ENCODE peak calls at places on chromosomes 12 and 14, in four cellular contexts. K, D, G and B are unnamed samples. For H3K4me1, the result is how much of the 10 kb centered on the place peaks cover.

GRCh38 chr12:127411981-127412380 is 855.0 kb upstream of the TMEM132C start:
- DNase-seq in G (no peak), K (no peak), D (no peak), B (no peak)

GRCh38 chr14:31118892-31119291 is 88.7 kb downstream of the HECTD1 start:
- DNase-seq in K (no peak), G (peak), D (no peak), B (no peak)

GRCh38 chr12:94994312-94994711 is 9.2 kb downstream of the NDUFA12 start:
- DNase-seq in K (no peak), D (no peak), G (peak), B (no peak)

GRCh38 chr12:27957366-27957765 is 15.2 kb downstream of the PTHLH start:
- DNase-seq in G (no peak), K (no peak), D (no peak), B (no peak)

GRCh38 chr14:58513272-58513671 is 85.8 kb downstream of the KIAA0586 start:
- DNase-seq in K (no peak), D (no peak), G (no peak), B (no peak)

GRCh38 chr14:104436047-104436531 is 143.5 kb upstream of the C14orf180 start:
- DNase-seq in D (no peak), K (peak), G (peak), B (no peak)

GRCh38 chr12:84561362-84561761 is 351.2 kb downstream of the SLC6A15 start:
- DNase-seq in K (no peak), G (no peak), D (no peak), B (no peak)

GRCh38 chr14:37559386-37559785 is 35.7 kb downstream of the FOXA1 start:
- DNase-seq in G (peak), K (peak), D (no peak), B (no peak)

GRCh38 chr12:2064078-2064507 is 11.3 kb downstream of the CACNA1C start:
- DNase-seq in G (peak), K (no peak), D (peak), B (peak)

GRCh38 chr14:92122351-92122677 is 545 bp downstream of the CPSF2 start:
- DNase-seq in K (peak), D (peak), G (peak), B (peak)

GRCh38 chr12:131129839-131130238 is 176.1 kb downstream of the ADGRD1 start:
- DNase-seq in K (no peak), G (no peak), D (no peak), B (no peak)

GRCh38 chr14:29518335-29518734 is 409.3 kb downstream of the PRKD1 start:
- DNase-seq in K (no peak), D (no peak), G (peak), B (peak)

GRCh38 chr14:62329427-62329826 is 567.2 kb downstream of the SNAPC1 start:
- DNase-seq in K (no peak), G (peak), D (no peak), B (no peak)

GRCh38 chr12:91863702-91864101 is 281.9 kb downstream of the BTG1 start:
- DNase-seq in D (no peak), K (no peak), G (no peak), B (no peak)

GRCh38 chr12:91858186-91858585 is 287.5 kb downstream of the BTG1 start:
- DNase-seq in D (no peak), K (no peak), G (no peak), B (no peak)

GRCh38 chr12:91854725-91855124 is 290.9 kb downstream of the BTG1 start:
- DNase-seq in D (no peak), G (no peak), K (no peak), B (no peak)

GRCh38 chr12:91853350-91854127 is 292.1 kb downstream of the BTG1 start:
- DNase-seq in G (no peak), D (no peak), K (no peak), B (no peak)

DNA sequence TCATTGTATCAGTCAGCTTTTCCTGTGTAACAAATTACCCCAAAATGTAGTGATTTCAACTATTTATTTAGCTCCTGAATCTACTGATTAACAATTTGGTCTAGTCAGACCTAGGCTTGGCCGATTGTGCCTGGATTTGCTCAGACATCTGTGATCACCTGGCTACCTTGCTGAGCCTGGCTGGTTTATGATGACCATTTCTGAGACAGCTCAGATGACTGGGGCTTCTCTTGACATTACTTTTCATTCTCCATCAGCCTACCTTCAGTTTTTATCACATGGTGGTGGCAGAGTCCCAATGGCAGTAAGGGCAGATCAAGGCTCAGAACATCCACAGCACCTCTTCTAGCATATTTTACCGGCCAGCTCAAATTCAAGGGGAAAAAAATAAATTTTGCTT is 286.3 kb downstream of the BTG1 start:
- DNase-seq in G (no peak), D (no peak), K (no peak), B (no peak)
- H3K4me1 ChIP-seq in G (under half), D (under half), K (under half), B (under half)

GRCh38 chr12:64494998-64495729 is 43.2 kb downstream of the TBK1 start:
- DNase-seq in G (no peak), D (no peak), K (no peak), B (no peak)
- TF ChIP-seq EZH2 in G (no peak), D (no peak), K (no peak), B (no peak)

DNA sequence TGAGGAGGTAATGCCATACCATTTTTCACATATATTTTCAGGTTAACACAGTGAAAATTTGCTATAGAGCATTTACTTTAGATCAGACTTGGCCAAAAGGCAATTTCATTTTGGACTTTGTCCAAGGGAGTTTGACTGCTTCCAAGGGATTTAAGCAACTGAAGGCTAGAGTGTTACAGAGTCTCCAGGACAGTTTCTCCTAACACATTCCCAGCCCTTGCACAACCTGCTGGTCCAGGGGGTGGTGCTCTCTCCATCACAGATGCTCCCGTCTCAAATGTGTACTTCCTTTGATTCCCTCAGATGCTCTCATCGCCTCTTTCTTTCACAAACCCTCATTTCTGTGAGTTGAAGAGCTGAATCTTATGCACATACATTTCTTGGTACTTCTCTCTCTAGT is 143.1 kb downstream of the TPH2 start:
- DNase-seq in G (no peak), D (no peak), K (peak), B (peak)
- TF ChIP-seq CTCF in G (no peak), D (no peak), K (peak), B (no peak)

GRCh38 chr14:74574706-74575105 is 37.3 kb downstream of the LTBP2 start:
- DNase-seq in K (no peak), G (no peak), D (no peak), B (no peak)

GRCh38 chr14:74572829-74573360 is 39.1 kb downstream of the LTBP2 start:
- DNase-seq in D (no peak), K (no peak), G (peak), B (no peak)

GRCh38 chr14:74575507-74575906 is 36.5 kb downstream of the LTBP2 start:
- DNase-seq in D (no peak), G (no peak), K (no peak), B (no peak)

GRCh38 chr14:74573421-74574091 is 38.5 kb downstream of the LTBP2 start:
- DNase-seq in K (peak), D (no peak), G (peak), B (no peak)

GRCh38 chr14:74574092-74574438 is 38.0 kb downstream of the LTBP2 start:
- DNase-seq in G (peak), K (no peak), D (no peak), B (no peak)
- H3K4me1 ChIP-seq in G (half or more), K (under half), D (under half), B (under half)

DNA sequence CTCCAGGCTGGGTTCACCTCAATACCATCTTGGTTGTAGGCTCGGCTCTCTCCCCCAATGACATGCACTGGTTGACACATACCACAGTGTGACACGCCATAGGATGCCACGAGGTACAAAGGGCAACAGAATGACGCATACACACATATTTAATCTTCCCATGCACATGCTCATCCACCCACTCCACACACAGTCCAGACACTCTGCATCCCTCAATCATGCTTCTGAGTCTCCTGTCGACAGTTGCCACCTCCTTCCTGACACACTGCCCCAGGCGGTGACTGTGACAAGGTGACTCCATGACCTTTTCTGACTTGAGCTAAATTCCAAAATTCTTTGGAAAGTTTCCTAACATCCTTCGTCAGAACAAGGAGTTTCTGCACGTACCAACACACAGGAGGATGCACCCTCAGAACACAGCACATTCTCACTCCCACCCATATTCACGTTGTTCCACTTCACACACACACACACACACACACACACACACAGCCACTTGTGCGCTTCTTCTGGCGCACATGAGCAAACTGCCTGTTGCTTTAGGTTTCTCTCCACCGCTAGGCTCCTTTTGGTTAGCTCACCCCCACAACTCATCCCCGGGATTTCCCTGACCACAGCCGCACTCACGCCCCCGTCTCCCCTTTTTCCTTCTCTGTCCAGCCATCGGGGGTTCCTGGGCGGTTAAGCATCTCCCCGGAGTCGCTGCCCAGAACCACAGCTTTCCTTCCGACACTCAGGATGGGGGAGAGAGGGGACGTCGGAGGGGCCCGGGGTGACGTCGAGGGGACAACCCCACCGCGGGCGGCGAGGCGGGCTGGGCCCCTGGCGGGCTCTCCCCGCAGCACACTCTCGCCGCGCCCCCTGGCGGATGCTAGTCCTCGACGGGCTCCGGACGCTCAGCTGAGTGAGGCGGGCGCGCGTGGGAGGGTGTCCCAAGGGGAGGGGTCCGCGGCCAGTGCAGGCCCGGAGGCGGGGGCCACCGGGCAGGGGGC is 536 bp upstream of the WNT1 start:
- DNase-seq in G (peak), K (peak), D (peak), B (peak)
- TF ChIP-seq EZH2 in G (no peak), K (peak), D (no peak), B (no peak)

GRCh38 chr12:98939926-98940325 is 294.8 kb downstream of the APAF1 start:
- DNase-seq in K (no peak), G (no peak), D (no peak), B (no peak)

GRCh38 chr12:98935847-98936246 is 290.8 kb downstream of the APAF1 start:
- DNase-seq in D (no peak), K (no peak), G (no peak), B (no peak)

GRCh38 chr12:98939350-98939749 is 294.3 kb downstream of the APAF1 start:
- DNase-seq in D (peak), G (peak), K (peak), B (peak)
- TF ChIP-seq CTCF in D (peak), G (peak), K (peak), B (peak)

GRCh38 chr14:47660158-47660557 is 15.2 kb downstream of the MDGA2 start:
- DNase-seq in G (no peak), D (no peak), K (no peak), B (no peak)
- H3K4me1 ChIP-seq in G (under half), D (under half), K (under half), B (under half)

GRCh38 chr12:132397152-132397933 is 68.0 kb upstream of the GALNT9 start:
- DNase-seq in K (no peak), D (no peak), G (no peak), B (no peak)
- TF ChIP-seq EZH2 in K (no peak), D (no peak), G (no peak), B (no peak)

GRCh38 chr14:52015411-52016030 is 26.2 kb downstream of the RTRAF start:
- DNase-seq in D (no peak), K (peak), G (peak), B (peak)
- TF ChIP-seq CTCF in D (no peak), K (peak), G (peak), B (peak)

DNA sequence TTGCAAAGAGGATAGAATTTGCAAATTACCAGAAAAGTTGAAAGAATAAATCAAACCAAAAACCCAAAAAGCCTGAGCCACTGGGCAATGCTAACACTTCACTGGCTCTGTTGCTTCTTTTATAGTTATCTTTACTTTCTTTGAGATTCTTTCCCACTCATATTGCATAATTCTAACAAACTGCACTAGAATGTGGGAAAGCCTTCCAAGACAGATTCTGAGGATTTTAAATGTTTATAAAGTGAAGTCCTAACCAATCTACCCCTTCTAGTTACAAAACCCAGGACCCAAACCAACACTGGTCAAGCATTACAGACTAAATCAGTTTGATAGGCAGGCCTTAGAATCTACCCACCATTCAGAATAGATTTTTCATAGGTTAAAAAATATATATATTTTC is 150.9 kb downstream of the MED13L start:
- DNase-seq in D (no peak), G (peak), K (no peak), B (no peak)
- H3K4me1 ChIP-seq in D (under half), G (under half), K (half or more), B (half or more)